ENCODE peak calls at places on chromosomes 11 and 22, in seven cellular contexts. J is GM06990; Q is nephron progenitor cell; C is K562; G is transverse colon; Y is CD4-positive, alpha-beta T cell; F is ascending aorta. V is an unnamed sample.
A peak's percentile ranks its signal among the peaks of the same experiment; 100 is the strongest.

GRCh38 chr22:46463435-46464227 is 73.8 kb downstream of the CELSR1 start:
- DNase-seq in Y (no peak), C (no peak), J (no peak), F (no peak), Q (no peak), G (no peak), V (no peak)

GRCh38 chr11:110527146-110527545 is 97.4 kb downstream of the FDX1 start:
- DNase-seq in J (no peak), Q (no peak), C (no peak), G (no peak), F (no peak), Y (no peak), V (no peak)

GRCh38 chr11:33622231-33622630 is 78.4 kb downstream of the C11orf91 start:
- DNase-seq in Q (no peak), G (no peak), F (no peak), C (no peak), J (no peak), Y (no peak), V (no peak)

GRCh38 chr11:129997513-129997912 is 5.1 kb downstream of the PRDM10 start:
- DNase-seq in F (no peak), G (no peak), J (no peak), C (no peak), Y (no peak), Q (no peak), V (no peak)

GRCh38 chr11:59000007-59000406 is 60.7 kb downstream of the GLYATL1 start:
- DNase-seq in C (no peak), Y (no peak), G (no peak), F (no peak), J (no peak), Q (no peak), V (no peak)

GRCh38 chr11:1088927-1089737 is 14.5 kb downstream of the MUC2 start:
- DNase-seq in F (no peak), G (no peak), Q (no peak), Y (no peak), J (no peak), C (no peak), V (no peak)

GRCh38 chr22:35728639-35729308 is 11.1 kb downstream of the APOL5 start:
- DNase-seq in C (no peak), J (no peak), Q (no peak), G (peak; percentile 87), F (no peak), Y (no peak), V (no peak)

GRCh38 chr11:1051356-1052132 is 15.0 kb upstream of the MUC6 start:
- DNase-seq in J (peak; percentile 3), Q (peak; percentile 2), F (no peak), G (no peak), C (no peak), Y (no peak), V (no peak)

GRCh38 chr22:50086526-50086925 is 1.3 kb upstream of the MLC1 start:
- DNase-seq in Q (no peak), J (no peak), F (no peak), G (no peak), Y (no peak), C (no peak), V (no peak)

GRCh38 chr22:17407643-17408042 is 38.4 kb downstream of the CECR2 start:
- DNase-seq in Q (no peak), G (no peak), C (no peak), F (no peak), Y (no peak), J (no peak), V (no peak)

GRCh38 chr22:23984430-23984829 is 4.5 kb downstream of the GSTT2 start:
- DNase-seq in C (no peak), Y (peak; percentile 69), F (no peak), J (no peak), Q (no peak), G (no peak), V (no peak)

GRCh38 chr11:60589611-60590010 is 74.4 kb downstream of the MS4A13 start:
- DNase-seq in F (no peak), Y (no peak), J (no peak), Q (no peak), C (no peak), G (no peak), V (no peak)

GRCh38 chr22:49975543-49976389 is 15.2 kb downstream of the PIM3 start:
- DNase-seq in F (no peak), Q (peak; percentile 46), C (peak; percentile 36), Y (no peak), G (peak; percentile 37), J (peak; percentile 82), V (peak; percentile 36)

GRCh38 chr11:76278526-76278925 is 72.2 kb upstream of the WNT11 start:
- DNase-seq in C (no peak), F (no peak), Q (no peak), Y (no peak), G (no peak), J (no peak), V (no peak)

GRCh38 chr22:46053563-46054090 is 76.7 kb upstream of the WNT7B start:
- DNase-seq in F (peak; percentile 41), Y (peak; percentile 59), G (peak; percentile 84), J (peak; percentile 65), C (peak; percentile 29), Q (no peak), V (peak; percentile 71)

GRCh38 chr11:115447273-115447864 is 56.8 kb downstream of the CADM1 start:
- DNase-seq in C (no peak), G (no peak), Q (no peak), Y (no peak), F (no peak), J (no peak), V (no peak)

GRCh38 chr11:93238956-93239355 is 41.2 kb upstream of the SLC36A4 start:
- DNase-seq in F (no peak), C (no peak), G (no peak), J (no peak), Q (no peak), Y (no peak), V (no peak)

GRCh38 chr11:109644158-109644557 is 222.2 kb downstream of the C11orf87 start:
- DNase-seq in Y (no peak), J (no peak), F (no peak), Q (no peak), C (no peak), G (no peak), V (no peak)

GRCh38 chr11:111438168-111438567 is 59.1 kb upstream of the POU2AF1 start:
- DNase-seq in J (no peak), F (no peak), C (no peak), Y (no peak), Q (no peak), G (no peak), V (no peak)

GRCh38 chr22:26428515-26429457 is at the start of gene ASPHD2:
- DNase-seq in J (peak; percentile 93), C (peak; percentile 83), F (no peak), Q (peak; percentile 79), G (peak; percentile 69), Y (peak; percentile 68), V (peak; percentile 83)

GRCh38 chr22:26172389-26172990 is 3.2 kb downstream of the SEZ6L start:
- DNase-seq in G (peak; percentile 33), C (peak; percentile 46), J (no peak), F (no peak), Q (peak; percentile 71), Y (no peak), V (no peak)

GRCh38 chr11:115806056-115806455 is 301.8 kb upstream of the CADM1 start:
- DNase-seq in F (no peak), C (no peak), J (no peak), Q (no peak), Y (no peak), G (no peak), V (no peak)

DNA sequence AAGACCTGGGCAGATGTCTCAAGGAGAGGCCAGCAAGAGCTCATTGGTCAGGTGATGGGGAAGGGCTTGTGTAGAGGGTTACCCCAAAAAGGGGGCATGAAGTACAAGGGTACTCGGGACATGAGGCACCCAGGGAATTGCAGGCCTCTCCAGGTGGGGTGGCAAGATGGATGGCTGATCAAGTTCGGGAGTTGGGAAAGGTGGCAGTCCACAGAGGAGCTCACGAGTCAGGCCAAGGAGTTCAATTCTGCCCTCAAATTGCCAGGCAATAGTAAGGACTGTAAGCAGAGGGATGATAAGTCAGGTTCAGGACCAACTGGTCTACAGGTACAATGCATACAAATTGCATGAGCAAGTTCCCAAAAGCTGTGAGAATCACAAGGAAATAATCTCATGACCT is 42.3 kb upstream of the SLC25A1 start:
- DNase-seq in C (no peak), Y (no peak), F (no peak), G (no peak), Q (no peak), J (no peak), V (no peak)
- TF ChIP-seq CTCF in C (no peak), Y (no peak), F (no peak), G (no peak), Q (no peak), J (no peak), V (no peak)

GRCh38 chr22:42269407-42270177 is 861 bp downstream of the TCF20 start:
- DNase-seq in F (no peak), C (peak; percentile 63), G (peak; percentile 84), Y (peak; percentile 41), J (peak; percentile 79), Q (peak; percentile 64), V (peak; percentile 60)
- TF ChIP-seq CTCF in F (no peak), C (no peak), G (no peak), Y (peak; percentile 29), J (peak; percentile 41), Q (no peak), V (no peak)

DNA sequence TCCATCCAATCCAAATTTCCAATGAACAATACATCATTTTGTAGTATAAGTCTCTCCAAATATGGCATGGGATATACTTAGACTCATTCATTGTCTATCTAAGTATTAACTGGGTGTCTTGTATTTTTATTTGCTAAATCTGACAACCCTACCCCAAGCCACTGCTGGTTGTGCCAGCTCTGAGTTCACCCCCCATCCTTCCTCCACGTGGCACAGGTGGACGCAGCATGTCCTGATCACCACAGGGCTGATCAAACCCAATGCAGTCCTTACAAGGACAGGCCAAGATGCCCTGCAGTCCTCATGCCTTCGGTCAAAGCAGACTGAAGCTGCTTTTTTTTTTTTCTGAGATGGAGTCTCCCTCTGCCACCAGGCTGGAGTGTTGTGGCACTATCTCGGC is 62.8 kb downstream of the SYN3 start:
- DNase-seq in F (no peak), G (no peak), C (no peak), Y (no peak), J (no peak), Q (no peak), V (no peak)
- TF ChIP-seq CTCF in F (no peak), G (no peak), C (no peak), Y (no peak), J (no peak), Q (no peak), V (no peak)

DNA sequence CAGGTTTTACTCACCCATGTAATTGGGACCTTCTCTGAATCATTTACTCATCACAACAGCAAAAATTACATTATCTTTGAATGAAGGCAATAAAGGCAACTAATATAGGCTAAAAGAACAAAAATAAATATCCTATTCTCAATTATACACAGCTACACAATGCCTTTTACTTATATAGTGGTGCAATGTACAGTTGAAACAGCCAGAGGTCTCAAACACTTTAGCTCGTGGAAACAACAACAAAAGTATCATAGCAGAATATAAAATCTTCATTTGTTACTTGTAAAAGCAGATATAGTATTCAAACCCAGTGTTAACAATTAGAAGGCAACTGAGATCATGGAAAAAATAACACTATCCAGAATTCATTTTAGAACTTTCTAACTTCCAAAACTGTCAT is 20.6 kb upstream of the CCDC34 start:
- DNase-seq in C (no peak), J (no peak), Y (no peak), F (no peak), G (no peak), Q (no peak), V (no peak)
- TF ChIP-seq CTCF in C (no peak), J (no peak), Y (no peak), F (no peak), G (no peak), Q (no peak), V (no peak)

V was measured in activated B cell treated with CpG ODN at 0.5 μM for 24 hours.